ENCODE peak calls at places on chromosomes 5 and 9, in seven cellular contexts. One of them, this sample, is unnamed. For H3K4me1, the result is how much of the 10 kb centered on the place peaks cover.

GRCh38 chr9:121398374-121398773 is 28.3 kb upstream of the STOM start:
- DNase-seq in CD8-positive, alpha-beta memory T cell: no peak
- DNase-seq in left ventricle myocardium inferior: no peak
- DNase-seq in mammary epithelial cell: peak
- DNase-seq in trophoblast cell: no peak
- DNase-seq in right atrium auricular region: no peak
- DNase-seq in lower lobe of right lung: no peak
- DNase-seq in this sample: no peak

GRCh38 chr5:95617057-95617456 is 2.8 kb upstream of the GPR150 start:
- DNase-seq in CD8-positive, alpha-beta memory T cell: no peak
- DNase-seq in left ventricle myocardium inferior: no peak
- DNase-seq in mammary epithelial cell: peak
- DNase-seq in trophoblast cell: peak
- DNase-seq in right atrium auricular region: no peak
- DNase-seq in lower lobe of right lung: no peak
- DNase-seq in this sample: no peak

GRCh38 chr9:137520614-137521404 is 29.4 kb downstream of the PNPLA7 start:
- DNase-seq in CD8-positive, alpha-beta memory T cell: no peak
- DNase-seq in left ventricle myocardium inferior: no peak
- DNase-seq in mammary epithelial cell: no peak
- DNase-seq in trophoblast cell: no peak
- DNase-seq in right atrium auricular region: no peak
- DNase-seq in lower lobe of right lung: no peak
- DNase-seq in this sample: no peak

GRCh38 chr9:96217756-96218693 is 84.0 kb downstream of the HSD17B3 start:
- DNase-seq in CD8-positive, alpha-beta memory T cell: peak
- DNase-seq in left ventricle myocardium inferior: peak
- DNase-seq in mammary epithelial cell: peak
- DNase-seq in trophoblast cell: peak
- DNase-seq in right atrium auricular region: peak
- DNase-seq in lower lobe of right lung: peak
- DNase-seq in this sample: peak

GRCh38 chr5:173812811-173813550 is 75.2 kb upstream of the CPEB4 start:
- DNase-seq in CD8-positive, alpha-beta memory T cell: no peak
- DNase-seq in left ventricle myocardium inferior: no peak
- DNase-seq in mammary epithelial cell: peak
- DNase-seq in trophoblast cell: no peak
- DNase-seq in right atrium auricular region: no peak
- DNase-seq in lower lobe of right lung: no peak
- DNase-seq in this sample: no peak

GRCh38 chr5:50727149-50727496 is 60.7 kb downstream of the PARP8 start:
- DNase-seq in CD8-positive, alpha-beta memory T cell: no peak
- DNase-seq in left ventricle myocardium inferior: no peak
- DNase-seq in mammary epithelial cell: peak
- DNase-seq in trophoblast cell: no peak
- DNase-seq in right atrium auricular region: no peak
- DNase-seq in lower lobe of right lung: no peak
- DNase-seq in this sample: no peak

GRCh38 chr5:175606409-175606808 is 51.5 kb upstream of the HRH2 start:
- DNase-seq in CD8-positive, alpha-beta memory T cell: no peak
- DNase-seq in left ventricle myocardium inferior: no peak
- DNase-seq in mammary epithelial cell: no peak
- DNase-seq in trophoblast cell: no peak
- DNase-seq in right atrium auricular region: no peak
- DNase-seq in lower lobe of right lung: no peak
- DNase-seq in this sample: no peak

GRCh38 chr9:99451121-99451606 is 229.1 kb downstream of the SEC61B start:
- DNase-seq in CD8-positive, alpha-beta memory T cell: no peak
- DNase-seq in left ventricle myocardium inferior: peak
- DNase-seq in mammary epithelial cell: no peak
- DNase-seq in trophoblast cell: peak
- DNase-seq in right atrium auricular region: no peak
- DNase-seq in lower lobe of right lung: no peak
- DNase-seq in this sample: no peak

GRCh38 chr5:80755634-80756033 is 100.9 kb upstream of the DHFR start:
- DNase-seq in CD8-positive, alpha-beta memory T cell: peak
- DNase-seq in left ventricle myocardium inferior: no peak
- DNase-seq in mammary epithelial cell: peak
- DNase-seq in trophoblast cell: no peak
- DNase-seq in right atrium auricular region: no peak
- DNase-seq in lower lobe of right lung: no peak
- DNase-seq in this sample: no peak

GRCh38 chr9:33818167-33818831 is 1.3 kb downstream of the UBE2R2 start:
- DNase-seq in CD8-positive, alpha-beta memory T cell: no peak
- DNase-seq in left ventricle myocardium inferior: peak
- DNase-seq in mammary epithelial cell: peak
- DNase-seq in trophoblast cell: no peak
- DNase-seq in right atrium auricular region: no peak
- DNase-seq in lower lobe of right lung: no peak
- DNase-seq in this sample: peak

GRCh38 chr5:16574789-16575785 is 41.7 kb downstream of the RETREG1 start:
- DNase-seq in CD8-positive, alpha-beta memory T cell: no peak
- DNase-seq in left ventricle myocardium inferior: peak
- DNase-seq in mammary epithelial cell: peak
- DNase-seq in trophoblast cell: no peak
- DNase-seq in right atrium auricular region: no peak
- DNase-seq in lower lobe of right lung: no peak
- DNase-seq in this sample: no peak

GRCh38 chr9:69822091-69822750 is 1.6 kb downstream of the CFAP95 start:
- DNase-seq in CD8-positive, alpha-beta memory T cell: no peak
- DNase-seq in left ventricle myocardium inferior: no peak
- DNase-seq in mammary epithelial cell: peak
- DNase-seq in trophoblast cell: no peak
- DNase-seq in right atrium auricular region: no peak
- DNase-seq in lower lobe of right lung: no peak
- DNase-seq in this sample: peak

GRCh38 chr5:67003906-67004729 is 192.5 kb downstream of the CD180 start:
- DNase-seq in CD8-positive, alpha-beta memory T cell: peak
- DNase-seq in left ventricle myocardium inferior: peak
- DNase-seq in mammary epithelial cell: peak
- DNase-seq in trophoblast cell: peak
- DNase-seq in right atrium auricular region: peak
- DNase-seq in lower lobe of right lung: peak
- DNase-seq in this sample: peak

GRCh38 chr9:32524558-32525461 is 1.2 kb downstream of the RIGI start:
- DNase-seq in CD8-positive, alpha-beta memory T cell: peak
- DNase-seq in left ventricle myocardium inferior: no peak
- DNase-seq in mammary epithelial cell: peak
- DNase-seq in trophoblast cell: peak
- DNase-seq in right atrium auricular region: no peak
- DNase-seq in lower lobe of right lung: no peak
- DNase-seq in this sample: no peak

GRCh38 chr5:173010021-173010420 is 26.4 kb downstream of the ATP6V0E1 start:
- DNase-seq in CD8-positive, alpha-beta memory T cell: no peak
- DNase-seq in left ventricle myocardium inferior: no peak
- DNase-seq in mammary epithelial cell: peak
- DNase-seq in trophoblast cell: no peak
- DNase-seq in right atrium auricular region: no peak
- DNase-seq in lower lobe of right lung: no peak
- DNase-seq in this sample: no peak

GRCh38 chr5:72122619-72123018 is 15.3 kb downstream of the MAP1B start:
- DNase-seq in CD8-positive, alpha-beta memory T cell: no peak
- DNase-seq in left ventricle myocardium inferior: no peak
- DNase-seq in mammary epithelial cell: no peak
- DNase-seq in trophoblast cell: no peak
- DNase-seq in right atrium auricular region: no peak
- DNase-seq in lower lobe of right lung: no peak
- DNase-seq in this sample: peak

GRCh38 chr9:35627575-35627974 is 9.4 kb upstream of the CD72 start:
- DNase-seq in CD8-positive, alpha-beta memory T cell: no peak
- DNase-seq in left ventricle myocardium inferior: no peak
- DNase-seq in mammary epithelial cell: no peak
- DNase-seq in trophoblast cell: no peak
- DNase-seq in right atrium auricular region: no peak
- DNase-seq in lower lobe of right lung: no peak
- DNase-seq in this sample: no peak

GRCh38 chr9:34987160-34988040 is 2.1 kb upstream of the DNAJB5 start:
- DNase-seq in CD8-positive, alpha-beta memory T cell: no peak
- DNase-seq in left ventricle myocardium inferior: no peak
- DNase-seq in mammary epithelial cell: no peak
- DNase-seq in trophoblast cell: no peak
- DNase-seq in right atrium auricular region: no peak
- DNase-seq in lower lobe of right lung: no peak
- DNase-seq in this sample: no peak

GRCh38 chr9:92610470-92611420 is 59.2 kb downstream of the IPPK start:
- DNase-seq in CD8-positive, alpha-beta memory T cell: no peak
- DNase-seq in left ventricle myocardium inferior: peak
- DNase-seq in mammary epithelial cell: no peak
- DNase-seq in trophoblast cell: no peak
- DNase-seq in right atrium auricular region: no peak
- DNase-seq in lower lobe of right lung: no peak
- DNase-seq in this sample: no peak

GRCh38 chr5:67809589-67809988 is 406.0 kb upstream of the PIK3R1 start:
- DNase-seq in CD8-positive, alpha-beta memory T cell: peak
- DNase-seq in left ventricle myocardium inferior: no peak
- DNase-seq in mammary epithelial cell: peak
- DNase-seq in trophoblast cell: no peak
- DNase-seq in right atrium auricular region: no peak
- DNase-seq in lower lobe of right lung: no peak
- DNase-seq in this sample: no peak

GRCh38 chr5:181241393-181241975 is 2.2 kb downstream of the RACK1 start:
- DNase-seq in CD8-positive, alpha-beta memory T cell: no peak
- DNase-seq in left ventricle myocardium inferior: no peak
- DNase-seq in mammary epithelial cell: peak
- DNase-seq in trophoblast cell: peak
- DNase-seq in right atrium auricular region: no peak
- DNase-seq in lower lobe of right lung: no peak
- DNase-seq in this sample: no peak

GRCh38 chr5:80231243-80231642 is 24.6 kb downstream of the SERINC5 start:
- DNase-seq in CD8-positive, alpha-beta memory T cell: no peak
- DNase-seq in left ventricle myocardium inferior: no peak
- DNase-seq in mammary epithelial cell: peak
- DNase-seq in trophoblast cell: no peak
- DNase-seq in right atrium auricular region: no peak
- DNase-seq in lower lobe of right lung: no peak
- DNase-seq in this sample: no peak

GRCh38 chr5:9365501-9365900 is 180.4 kb downstream of the SEMA5A start:
- DNase-seq in CD8-positive, alpha-beta memory T cell: no peak
- DNase-seq in left ventricle myocardium inferior: no peak
- DNase-seq in mammary epithelial cell: no peak
- DNase-seq in trophoblast cell: no peak
- DNase-seq in right atrium auricular region: no peak
- DNase-seq in lower lobe of right lung: no peak
- DNase-seq in this sample: peak

DNA sequence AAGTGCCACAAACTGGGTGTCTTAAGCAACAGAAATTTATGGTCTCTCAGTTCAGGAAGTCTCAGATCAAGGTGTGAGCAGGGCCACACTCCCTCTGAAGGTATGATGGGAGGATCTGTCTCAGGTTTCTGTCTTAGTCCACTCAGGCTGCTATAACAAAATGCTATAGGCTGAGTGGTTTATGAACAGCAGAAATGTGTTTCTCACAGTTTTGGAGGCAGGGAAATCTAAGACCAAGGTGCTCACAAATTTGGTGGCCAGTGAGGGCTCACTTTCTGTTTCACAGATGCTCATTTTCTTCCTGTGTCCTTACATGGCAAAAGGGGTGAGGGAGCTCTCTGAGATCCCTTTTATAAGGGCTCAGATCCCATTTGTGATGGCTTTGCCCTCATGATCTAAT is 281.4 kb downstream of the CWC27 start:
- DNase-seq in CD8-positive, alpha-beta memory T cell: no peak
- DNase-seq in left ventricle myocardium inferior: no peak
- DNase-seq in mammary epithelial cell: no peak
- DNase-seq in trophoblast cell: no peak
- DNase-seq in right atrium auricular region: no peak
- DNase-seq in lower lobe of right lung: no peak
- DNase-seq in this sample: no peak
- H3K4me1 ChIP-seq in CD8-positive, alpha-beta memory T cell: under half
- H3K4me1 ChIP-seq in left ventricle myocardium inferior: under half
- H3K4me1 ChIP-seq in mammary epithelial cell: under half
- H3K4me1 ChIP-seq in trophoblast cell: under half
- H3K4me1 ChIP-seq in right atrium auricular region: under half
- H3K4me1 ChIP-seq in lower lobe of right lung: under half
- H3K4me1 ChIP-seq in this sample: under half

DNA sequence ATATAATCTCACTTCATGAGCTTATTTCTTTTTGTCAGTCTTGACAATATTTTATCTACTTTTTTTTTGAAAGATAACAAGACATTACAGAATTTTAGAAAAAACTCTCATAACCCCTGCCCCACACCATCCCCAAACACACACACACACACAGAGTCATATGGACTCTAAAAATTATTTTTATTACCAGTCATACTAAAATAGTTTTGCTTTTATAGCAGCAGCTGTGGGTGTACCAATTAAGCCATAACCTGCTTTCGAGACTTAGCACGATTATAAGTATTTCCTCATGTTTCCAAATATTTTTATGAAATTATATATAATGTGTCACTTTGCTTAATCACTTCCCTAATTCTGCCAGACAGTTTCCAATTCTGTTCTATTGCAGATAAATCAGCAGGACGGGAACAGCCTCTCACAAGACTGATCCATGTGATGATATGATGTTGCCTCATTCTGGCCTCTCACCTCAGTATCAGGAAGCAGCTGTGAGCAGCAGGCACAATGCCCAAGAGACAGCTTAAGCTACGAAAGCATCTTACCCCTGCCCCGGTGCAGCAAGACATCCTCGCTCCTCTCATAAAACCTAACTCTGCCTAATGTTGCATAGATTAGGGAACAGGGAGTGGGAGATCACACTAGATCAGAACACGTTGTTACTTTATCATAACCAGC is 7.0 kb downstream of the PDCL start:
- DNase-seq in CD8-positive, alpha-beta memory T cell: no peak
- DNase-seq in left ventricle myocardium inferior: peak
- DNase-seq in mammary epithelial cell: no peak
- DNase-seq in trophoblast cell: no peak
- DNase-seq in right atrium auricular region: peak
- DNase-seq in lower lobe of right lung: peak
- DNase-seq in this sample: no peak
- H3K4me1 ChIP-seq in CD8-positive, alpha-beta memory T cell: under half
- H3K4me1 ChIP-seq in left ventricle myocardium inferior: half or more
- H3K4me1 ChIP-seq in mammary epithelial cell: under half
- H3K4me1 ChIP-seq in trophoblast cell: under half
- H3K4me1 ChIP-seq in right atrium auricular region: under half
- H3K4me1 ChIP-seq in lower lobe of right lung: half or more
- H3K4me1 ChIP-seq in this sample: under half

GRCh38 chr5:52801329-52801728 is 13.6 kb downstream of the ITGA1 start:
- DNase-seq in CD8-positive, alpha-beta memory T cell: no peak
- DNase-seq in left ventricle myocardium inferior: no peak
- DNase-seq in mammary epithelial cell: peak
- DNase-seq in trophoblast cell: peak
- DNase-seq in right atrium auricular region: no peak
- DNase-seq in lower lobe of right lung: no peak
- DNase-seq in this sample: peak
- H3K4me1 ChIP-seq in CD8-positive, alpha-beta memory T cell: under half
- H3K4me1 ChIP-seq in left ventricle myocardium inferior: half or more
- H3K4me1 ChIP-seq in mammary epithelial cell: under half
- H3K4me1 ChIP-seq in trophoblast cell: under half
- H3K4me1 ChIP-seq in right atrium auricular region: under half
- H3K4me1 ChIP-seq in lower lobe of right lung: half or more
- H3K4me1 ChIP-seq in this sample: under half

DNA sequence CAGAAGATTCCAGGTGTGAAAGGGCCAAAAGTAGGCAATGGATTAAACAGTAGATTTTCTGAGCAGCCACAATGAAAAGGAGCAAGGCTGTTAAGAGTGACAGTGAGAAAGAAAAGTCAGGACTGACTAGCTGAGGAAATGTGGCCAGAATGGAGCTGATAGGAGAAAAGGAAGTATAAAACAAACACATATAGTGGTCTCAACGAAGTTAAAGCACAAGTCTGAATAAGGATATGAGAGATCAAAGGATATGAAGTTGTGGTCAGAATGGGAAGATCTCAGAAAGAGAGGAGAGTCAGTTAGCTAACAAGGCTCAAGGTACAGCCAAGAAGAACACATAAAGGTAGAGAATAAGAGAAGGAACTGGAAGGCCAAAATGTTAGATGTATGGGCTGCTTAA is 39.9 kb downstream of the FNIP1 start:
- DNase-seq in CD8-positive, alpha-beta memory T cell: no peak
- DNase-seq in left ventricle myocardium inferior: no peak
- DNase-seq in mammary epithelial cell: no peak
- DNase-seq in trophoblast cell: no peak
- DNase-seq in right atrium auricular region: no peak
- DNase-seq in lower lobe of right lung: no peak
- DNase-seq in this sample: no peak
- H3K4me1 ChIP-seq in CD8-positive, alpha-beta memory T cell: under half
- H3K4me1 ChIP-seq in left ventricle myocardium inferior: half or more
- H3K4me1 ChIP-seq in mammary epithelial cell: under half
- H3K4me1 ChIP-seq in trophoblast cell: under half
- H3K4me1 ChIP-seq in right atrium auricular region: under half
- H3K4me1 ChIP-seq in lower lobe of right lung: under half
- H3K4me1 ChIP-seq in this sample: under half

This sample was measured in HAP-1.